ENCODE peak calls at places on chromosome 17, in nine cellular contexts. One of them, this sample, is unnamed.

GRCh38 chr17:34644941-34645550 is 65.7 kb downstream of the TMEM132E start:
- DNase-seq in suprapubic skin: no peak
- DNase-seq in GM23338: no peak
- DNase-seq in H1: no peak
- DNase-seq in prostate gland: no peak
- DNase-seq in CD8-positive, alpha-beta T cell: no peak
- DNase-seq in CD4-positive, CD25-positive, alpha-beta regulatory T cell: no peak
- DNase-seq in GM23248: no peak
- DNase-seq in uterus: no peak
- DNase-seq in this sample: no peak

GRCh38 chr17:63838586-63839184 is 3.8 kb downstream of the SMARCD2 start:
- DNase-seq in suprapubic skin: peak
- DNase-seq in GM23338: peak
- DNase-seq in H1: no peak
- DNase-seq in prostate gland: peak
- DNase-seq in CD8-positive, alpha-beta T cell: no peak
- DNase-seq in CD4-positive, CD25-positive, alpha-beta regulatory T cell: no peak
- DNase-seq in GM23248: peak
- DNase-seq in uterus: peak
- DNase-seq in this sample: no peak

GRCh38 chr17:14341866-14342265 is 41.0 kb downstream of the HS3ST3B1 start:
- DNase-seq in suprapubic skin: no peak
- DNase-seq in GM23338: peak
- DNase-seq in H1: no peak
- DNase-seq in prostate gland: no peak
- DNase-seq in CD8-positive, alpha-beta T cell: no peak
- DNase-seq in CD4-positive, CD25-positive, alpha-beta regulatory T cell: no peak
- DNase-seq in GM23248: peak
- DNase-seq in uterus: no peak
- DNase-seq in this sample: no peak

GRCh38 chr17:20053343-20053964 is 44.3 kb downstream of the SPECC1 start:
- DNase-seq in suprapubic skin: no peak
- DNase-seq in GM23338: no peak
- DNase-seq in H1: no peak
- DNase-seq in prostate gland: no peak
- DNase-seq in CD8-positive, alpha-beta T cell: no peak
- DNase-seq in CD4-positive, CD25-positive, alpha-beta regulatory T cell: no peak
- DNase-seq in GM23248: no peak
- DNase-seq in uterus: no peak
- DNase-seq in this sample: no peak

GRCh38 chr17:18184143-18185007 is 747 bp downstream of the ALKBH5 start:
- DNase-seq in suprapubic skin: peak
- DNase-seq in GM23338: peak
- DNase-seq in H1: no peak
- DNase-seq in prostate gland: peak
- DNase-seq in CD8-positive, alpha-beta T cell: peak
- DNase-seq in CD4-positive, CD25-positive, alpha-beta regulatory T cell: peak
- DNase-seq in GM23248: peak
- DNase-seq in uterus: peak
- DNase-seq in this sample: peak

GRCh38 chr17:66353937-66354401 is 51.6 kb downstream of the PRKCA start:
- DNase-seq in suprapubic skin: no peak
- DNase-seq in GM23338: no peak
- DNase-seq in H1: no peak
- DNase-seq in prostate gland: no peak
- DNase-seq in CD8-positive, alpha-beta T cell: no peak
- DNase-seq in CD4-positive, CD25-positive, alpha-beta regulatory T cell: no peak
- DNase-seq in GM23248: peak
- DNase-seq in uterus: peak
- DNase-seq in this sample: no peak

GRCh38 chr17:42325026-42325425 is 36.7 kb downstream of the STAT5A start:
- DNase-seq in suprapubic skin: no peak
- DNase-seq in GM23338: no peak
- DNase-seq in H1: no peak
- DNase-seq in prostate gland: peak
- DNase-seq in CD8-positive, alpha-beta T cell: no peak
- DNase-seq in CD4-positive, CD25-positive, alpha-beta regulatory T cell: no peak
- DNase-seq in GM23248: peak
- DNase-seq in uterus: peak
- DNase-seq in this sample: no peak

GRCh38 chr17:31390426-31390747 is 1.1 kb upstream of the RAB11FIP4 start:
- DNase-seq in suprapubic skin: no peak
- DNase-seq in GM23338: no peak
- DNase-seq in H1: no peak
- DNase-seq in prostate gland: no peak
- DNase-seq in CD8-positive, alpha-beta T cell: no peak
- DNase-seq in CD4-positive, CD25-positive, alpha-beta regulatory T cell: no peak
- DNase-seq in GM23248: no peak
- DNase-seq in uterus: no peak
- DNase-seq in this sample: no peak

GRCh38 chr17:47866941-47867340 is 16.0 kb upstream of the SP6 start:
- DNase-seq in suprapubic skin: no peak
- DNase-seq in GM23338: no peak
- DNase-seq in H1: no peak
- DNase-seq in prostate gland: no peak
- DNase-seq in CD8-positive, alpha-beta T cell: no peak
- DNase-seq in CD4-positive, CD25-positive, alpha-beta regulatory T cell: no peak
- DNase-seq in GM23248: no peak
- DNase-seq in uterus: no peak
- DNase-seq in this sample: no peak

GRCh38 chr17:46780003-46780373 is 38.5 kb downstream of the WNT3 start:
- DNase-seq in suprapubic skin: no peak
- DNase-seq in GM23338: no peak
- DNase-seq in H1: no peak
- DNase-seq in prostate gland: no peak
- DNase-seq in CD8-positive, alpha-beta T cell: no peak
- DNase-seq in CD4-positive, CD25-positive, alpha-beta regulatory T cell: no peak
- DNase-seq in GM23248: no peak
- DNase-seq in uterus: no peak
- DNase-seq in this sample: no peak

GRCh38 chr17:75031972-75032895 is 14.5 kb downstream of the ATP5PD start:
- DNase-seq in suprapubic skin: peak
- DNase-seq in GM23338: peak
- DNase-seq in H1: no peak
- DNase-seq in prostate gland: peak
- DNase-seq in CD8-positive, alpha-beta T cell: peak
- DNase-seq in CD4-positive, CD25-positive, alpha-beta regulatory T cell: peak
- DNase-seq in GM23248: peak
- DNase-seq in uterus: peak
- DNase-seq in this sample: peak

GRCh38 chr17:82234211-82235055 is 5.6 kb downstream of the SLC16A3 start:
- DNase-seq in suprapubic skin: peak
- DNase-seq in GM23338: no peak
- DNase-seq in H1: no peak
- DNase-seq in prostate gland: no peak
- DNase-seq in CD8-positive, alpha-beta T cell: no peak
- DNase-seq in CD4-positive, CD25-positive, alpha-beta regulatory T cell: no peak
- DNase-seq in GM23248: no peak
- DNase-seq in uterus: no peak
- DNase-seq in this sample: no peak

GRCh38 chr17:30920683-30921543 is 832 bp upstream of the ADAP2 start:
- DNase-seq in suprapubic skin: no peak
- DNase-seq in GM23338: no peak
- DNase-seq in H1: no peak
- DNase-seq in prostate gland: no peak
- DNase-seq in CD8-positive, alpha-beta T cell: no peak
- DNase-seq in CD4-positive, CD25-positive, alpha-beta regulatory T cell: no peak
- DNase-seq in GM23248: peak
- DNase-seq in uterus: no peak
- DNase-seq in this sample: no peak

GRCh38 chr17:82400830-82401229 is 17.3 kb upstream of the HEXD start:
- DNase-seq in suprapubic skin: no peak
- DNase-seq in GM23338: no peak
- DNase-seq in H1: no peak
- DNase-seq in prostate gland: no peak
- DNase-seq in CD8-positive, alpha-beta T cell: peak
- DNase-seq in CD4-positive, CD25-positive, alpha-beta regulatory T cell: peak
- DNase-seq in GM23248: no peak
- DNase-seq in uterus: no peak
- DNase-seq in this sample: peak

GRCh38 chr17:49889500-49889899 is 41.6 kb upstream of the TAC4 start:
- DNase-seq in suprapubic skin: no peak
- DNase-seq in GM23338: no peak
- DNase-seq in H1: no peak
- DNase-seq in prostate gland: no peak
- DNase-seq in CD8-positive, alpha-beta T cell: no peak
- DNase-seq in CD4-positive, CD25-positive, alpha-beta regulatory T cell: no peak
- DNase-seq in GM23248: no peak
- DNase-seq in uterus: no peak
- DNase-seq in this sample: no peak

GRCh38 chr17:49882434-49882833 is 34.6 kb upstream of the TAC4 start:
- DNase-seq in suprapubic skin: no peak
- DNase-seq in GM23338: no peak
- DNase-seq in H1: no peak
- DNase-seq in prostate gland: no peak
- DNase-seq in CD8-positive, alpha-beta T cell: no peak
- DNase-seq in CD4-positive, CD25-positive, alpha-beta regulatory T cell: no peak
- DNase-seq in GM23248: no peak
- DNase-seq in uterus: no peak
- DNase-seq in this sample: no peak

GRCh38 chr17:49887744-49888360 is 40.0 kb upstream of the TAC4 start:
- DNase-seq in suprapubic skin: no peak
- DNase-seq in GM23338: no peak
- DNase-seq in H1: no peak
- DNase-seq in prostate gland: peak
- DNase-seq in CD8-positive, alpha-beta T cell: no peak
- DNase-seq in CD4-positive, CD25-positive, alpha-beta regulatory T cell: no peak
- DNase-seq in GM23248: no peak
- DNase-seq in uterus: no peak
- DNase-seq in this sample: no peak

GRCh38 chr17:49887086-49887743 is 39.3 kb upstream of the TAC4 start:
- DNase-seq in suprapubic skin: no peak
- DNase-seq in GM23338: peak
- DNase-seq in H1: no peak
- DNase-seq in prostate gland: peak
- DNase-seq in CD8-positive, alpha-beta T cell: no peak
- DNase-seq in CD4-positive, CD25-positive, alpha-beta regulatory T cell: no peak
- DNase-seq in GM23248: no peak
- DNase-seq in uterus: no peak
- DNase-seq in this sample: no peak

GRCh38 chr17:49886036-49886435 is 38.2 kb upstream of the TAC4 start:
- DNase-seq in suprapubic skin: no peak
- DNase-seq in GM23338: no peak
- DNase-seq in H1: no peak
- DNase-seq in prostate gland: no peak
- DNase-seq in CD8-positive, alpha-beta T cell: no peak
- DNase-seq in CD4-positive, CD25-positive, alpha-beta regulatory T cell: no peak
- DNase-seq in GM23248: no peak
- DNase-seq in uterus: no peak
- DNase-seq in this sample: no peak
- H3K27ac ChIP-seq in suprapubic skin: no peak
- H3K27ac ChIP-seq in GM23338: no peak
- H3K27ac ChIP-seq in H1: no peak
- H3K27ac ChIP-seq in prostate gland: no peak
- H3K27ac ChIP-seq in CD8-positive, alpha-beta T cell: no peak
- H3K27ac ChIP-seq in CD4-positive, CD25-positive, alpha-beta regulatory T cell: no peak
- H3K27ac ChIP-seq in GM23248: no peak
- H3K27ac ChIP-seq in uterus: no peak
- H3K27ac ChIP-seq in this sample: no peak

DNA sequence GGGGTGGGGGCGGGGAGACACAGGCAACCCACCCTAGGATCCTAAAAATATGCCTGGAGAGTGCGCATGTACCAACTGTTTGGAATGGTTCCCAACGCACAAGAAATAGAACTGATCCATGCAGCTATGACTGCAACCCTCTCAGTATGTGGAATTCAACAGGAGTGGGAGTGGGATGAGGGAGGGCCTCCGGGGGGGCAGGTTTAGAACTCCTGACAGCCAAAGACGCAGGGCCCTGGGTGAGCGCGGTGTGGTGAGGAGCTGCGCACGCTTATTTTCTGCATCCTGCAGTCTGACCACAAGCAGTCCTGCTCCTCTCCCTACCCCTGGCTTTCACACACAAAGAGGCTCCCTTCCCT is 1.2 kb upstream of the P2RX5 start:
- DNase-seq in suprapubic skin: no peak
- DNase-seq in GM23338: no peak
- DNase-seq in H1: no peak
- DNase-seq in prostate gland: no peak
- DNase-seq in CD8-positive, alpha-beta T cell: no peak
- DNase-seq in CD4-positive, CD25-positive, alpha-beta regulatory T cell: no peak
- DNase-seq in GM23248: no peak
- DNase-seq in uterus: no peak
- DNase-seq in this sample: no peak
- H3K27ac ChIP-seq in suprapubic skin: no peak
- H3K27ac ChIP-seq in GM23338: no peak
- H3K27ac ChIP-seq in H1: no peak
- H3K27ac ChIP-seq in prostate gland: no peak
- H3K27ac ChIP-seq in CD8-positive, alpha-beta T cell: no peak
- H3K27ac ChIP-seq in CD4-positive, CD25-positive, alpha-beta regulatory T cell: no peak
- H3K27ac ChIP-seq in GM23248: no peak
- H3K27ac ChIP-seq in uterus: no peak
- H3K27ac ChIP-seq in this sample: no peak

GRCh38 chr17:68512247-68512966 is at the start of gene PRKAR1A:
- DNase-seq in suprapubic skin: peak
- DNase-seq in GM23338: peak
- DNase-seq in H1: peak
- DNase-seq in prostate gland: peak
- DNase-seq in CD8-positive, alpha-beta T cell: peak
- DNase-seq in CD4-positive, CD25-positive, alpha-beta regulatory T cell: peak
- DNase-seq in GM23248: peak
- DNase-seq in uterus: peak
- DNase-seq in this sample: peak

GRCh38 chr17:68512967-68513474 is 791 bp downstream of the PRKAR1A start:
- DNase-seq in suprapubic skin: peak
- DNase-seq in GM23338: peak
- DNase-seq in H1: no peak
- DNase-seq in prostate gland: no peak
- DNase-seq in CD8-positive, alpha-beta T cell: no peak
- DNase-seq in CD4-positive, CD25-positive, alpha-beta regulatory T cell: peak
- DNase-seq in GM23248: peak
- DNase-seq in uterus: no peak
- DNase-seq in this sample: no peak

GRCh38 chr17:68514809-68515208 is 2.6 kb downstream of the PRKAR1A start:
- DNase-seq in suprapubic skin: no peak
- DNase-seq in GM23338: no peak
- DNase-seq in H1: no peak
- DNase-seq in prostate gland: no peak
- DNase-seq in CD8-positive, alpha-beta T cell: no peak
- DNase-seq in CD4-positive, CD25-positive, alpha-beta regulatory T cell: no peak
- DNase-seq in GM23248: peak
- DNase-seq in uterus: no peak
- DNase-seq in this sample: no peak

GRCh38 chr17:68515238-68515637 is 3.0 kb downstream of the PRKAR1A start:
- DNase-seq in suprapubic skin: no peak
- DNase-seq in GM23338: no peak
- DNase-seq in H1: no peak
- DNase-seq in prostate gland: no peak
- DNase-seq in CD8-positive, alpha-beta T cell: no peak
- DNase-seq in CD4-positive, CD25-positive, alpha-beta regulatory T cell: no peak
- DNase-seq in GM23248: peak
- DNase-seq in uterus: no peak
- DNase-seq in this sample: no peak

GRCh38 chr17:68513932-68514331 is 1.7 kb downstream of the PRKAR1A start:
- DNase-seq in suprapubic skin: no peak
- DNase-seq in GM23338: no peak
- DNase-seq in H1: no peak
- DNase-seq in prostate gland: no peak
- DNase-seq in CD8-positive, alpha-beta T cell: no peak
- DNase-seq in CD4-positive, CD25-positive, alpha-beta regulatory T cell: no peak
- DNase-seq in GM23248: no peak
- DNase-seq in uterus: no peak
- DNase-seq in this sample: no peak
- H3K27ac ChIP-seq in suprapubic skin: peak
- H3K27ac ChIP-seq in GM23338: no peak
- H3K27ac ChIP-seq in H1: no peak
- H3K27ac ChIP-seq in prostate gland: peak
- H3K27ac ChIP-seq in CD8-positive, alpha-beta T cell: no peak
- H3K27ac ChIP-seq in CD4-positive, CD25-positive, alpha-beta regulatory T cell: no peak
- H3K27ac ChIP-seq in GM23248: peak
- H3K27ac ChIP-seq in uterus: peak
- H3K27ac ChIP-seq in this sample: no peak

GRCh38 chr17:38439436-38439835 is 11.2 kb downstream of the ARHGAP23 start:
- DNase-seq in suprapubic skin: no peak
- DNase-seq in GM23338: no peak
- DNase-seq in H1: no peak
- DNase-seq in prostate gland: no peak
- DNase-seq in CD8-positive, alpha-beta T cell: no peak
- DNase-seq in CD4-positive, CD25-positive, alpha-beta regulatory T cell: no peak
- DNase-seq in GM23248: no peak
- DNase-seq in uterus: no peak
- DNase-seq in this sample: no peak
- H3K27ac ChIP-seq in suprapubic skin: no peak
- H3K27ac ChIP-seq in GM23338: peak
- H3K27ac ChIP-seq in H1: no peak
- H3K27ac ChIP-seq in prostate gland: no peak
- H3K27ac ChIP-seq in CD8-positive, alpha-beta T cell: no peak
- H3K27ac ChIP-seq in CD4-positive, CD25-positive, alpha-beta regulatory T cell: no peak
- H3K27ac ChIP-seq in GM23248: no peak
- H3K27ac ChIP-seq in uterus: no peak
- H3K27ac ChIP-seq in this sample: no peak